ENCODE peak calls at places on chromosomes 7 and 10, in four cellular contexts. P is lung, I is LNCaP clone FGC, F is esophagus muscularis mucosa. N is an unnamed sample.

GRCh38 chr10:68598978-68599753 is 39.0 kb downstream of the TET1 start:
- DNase-seq in P (no peak), I (no peak), F (no peak), N (no peak)

GRCh38 chr10:100747826-100748231 is 2.4 kb downstream of the PAX2 start:
- DNase-seq in P (no peak), I (no peak), F (no peak), N (no peak)

GRCh38 chr7:19051767-19052375 is 65.6 kb downstream of the TWIST1 start:
- DNase-seq in P (no peak), I (peak), F (no peak), N (no peak)

GRCh38 chr10:100774876-100775275 is 29.5 kb downstream of the PAX2 start:
- DNase-seq in P (no peak), I (no peak), F (no peak), N (no peak)

GRCh38 chr7:114922151-114922651 is 307 bp downstream of the MDFIC start:
- DNase-seq in P (peak), I (no peak), F (no peak), N (peak)

GRCh38 chr10:497898-498451 is 191.5 kb downstream of the DIP2C start:
- DNase-seq in P (no peak), I (no peak), F (no peak), N (no peak)

GRCh38 chr7:16301251-16301650 is 120.1 kb downstream of the CRPPA start:
- DNase-seq in P (no peak), I (no peak), F (no peak), N (no peak)

GRCh38 chr10:103551619-103552602 is 58.4 kb downstream of the NEURL1 start:
- DNase-seq in P (no peak), I (no peak), F (no peak), N (no peak)

GRCh38 chr10:29386347-29386999 is 97.6 kb downstream of the LYZL1 start:
- DNase-seq in P (no peak), I (no peak), F (no peak), N (no peak)

GRCh38 chr10:123606955-123607354 is 59.2 kb upstream of the GPR26 start:
- DNase-seq in P (no peak), I (no peak), F (peak), N (no peak)

GRCh38 chr10:89535185-89536012 is at the start of gene SLC16A12:
- DNase-seq in P (no peak), I (no peak), F (no peak), N (no peak)

GRCh38 chr10:106661767-106662140 is 502.8 kb downstream of the SORCS1 start:
- DNase-seq in P (no peak), I (no peak), F (no peak), N (no peak)

GRCh38 chr7:135672560-135673359 is 10.4 kb downstream of the STMP1 start:
- DNase-seq in P (no peak), I (no peak), F (peak), N (peak)

GRCh38 chr10:84424731-84425165 is 96.4 kb downstream of the CCSER2 start:
- DNase-seq in P (peak), I (peak), F (peak), N (peak)

GRCh38 chr10:103470755-103471653 is 8.0 kb downstream of the CALHM3 start:
- DNase-seq in P (peak), I (no peak), F (no peak), N (peak)

GRCh38 chr7:16975712-16976111 is 93.9 kb upstream of the AGR3 start:
- DNase-seq in P (no peak), I (no peak), F (no peak), N (peak)

GRCh38 chr10:32155075-32155516 is 98.9 kb upstream of the KIF5B start:
- DNase-seq in P (no peak), I (no peak), F (no peak), N (no peak)

N was measured in GF-D8.